ENCODE peak calls at places on chromosomes 6 and 20, in five cellular contexts. L, F, E, S and U are unnamed samples.

GRCh38 chr6:29611426-29611825 is 21.6 kb downstream of the GABBR1 start:
- DNase-seq in L (no peak), F (no peak), E (no peak), S (no peak), U (no peak)

GRCh38 chr6:18515767-18516166 is 128.6 kb downstream of the RNF144B start:
- DNase-seq in L (no peak), F (no peak), E (no peak), S (no peak), U (no peak)

GRCh38 chr20:63114693-63115069 is 101.2 kb downstream of the YTHDF1 start:
- DNase-seq in L (no peak), F (peak), E (peak), S (no peak), U (no peak)

GRCh38 chr20:22303523-22303922 is 280.8 kb downstream of the FOXA2 start:
- DNase-seq in L (no peak), F (no peak), E (no peak), S (no peak), U (no peak)

GRCh38 chr20:42721923-42722322 is 467.8 kb downstream of the PTPRT start:
- DNase-seq in L (no peak), F (no peak), E (no peak), S (no peak), U (no peak)

GRCh38 chr20:44425923-44426322 is 49.8 kb upstream of the TTPAL start:
- DNase-seq in L (no peak), F (no peak), E (no peak), S (no peak), U (no peak)

GRCh38 chr6:53795702-53796450 is 1.1 kb downstream of the LRRC1 start:
- DNase-seq in L (no peak), F (peak), E (peak), S (peak), U (no peak)

GRCh38 chr6:5125152-5126006 is 40.2 kb downstream of the PPP1R3G start:
- DNase-seq in L (peak), F (no peak), E (no peak), S (no peak), U (no peak)

GRCh38 chr6:53862517-53863457 is 68.0 kb downstream of the LRRC1 start:
- DNase-seq in L (peak), F (no peak), E (no peak), S (peak), U (no peak)

GRCh38 chr20:51687071-51687470 is 81.1 kb downstream of the ATP9A start:
- DNase-seq in L (peak), F (no peak), E (no peak), S (no peak), U (no peak)

GRCh38 chr20:18496740-18497592 is at the start of gene RBBP9:
- DNase-seq in L (peak), F (peak), E (peak), S (peak), U (peak)

GRCh38 chr6:147675281-147675680 is 166.8 kb downstream of the SAMD5 start:
- DNase-seq in L (peak), F (no peak), E (no peak), S (no peak), U (no peak)

GRCh38 chr6:104186836-104187235 is 672.9 kb downstream of the HACE1 start:
- DNase-seq in L (no peak), F (no peak), E (no peak), S (no peak), U (no peak)

GRCh38 chr20:63151554-63152321 is 64.2 kb downstream of the YTHDF1 start:
- DNase-seq in L (no peak), F (peak), E (peak), S (no peak), U (no peak)

GRCh38 chr6:106739387-106739786 is 110.0 kb downstream of the QRSL1 start:
- DNase-seq in L (peak), F (peak), E (no peak), S (no peak), U (no peak)

GRCh38 chr6:32950449-32950848 is 2.4 kb downstream of the HLA-DMA start:
- DNase-seq in L (no peak), F (no peak), E (no peak), S (no peak), U (no peak)

GRCh38 chr20:60589624-60590023 is 631.4 kb downstream of the CDH26 start:
- DNase-seq in L (no peak), F (no peak), E (no peak), S (no peak), U (no peak)

GRCh38 chr20:46142124-46142523 is 24.0 kb downstream of the CD40 start:
- DNase-seq in L (no peak), F (no peak), E (no peak), S (no peak), U (no peak)

GRCh38 chr6:7136859-7137334 is 29.1 kb downstream of the RREB1 start:
- DNase-seq in L (no peak), F (no peak), E (no peak), S (no peak), U (peak)

GRCh38 chr6:163415176-163415619 is 680 bp downstream of the QKI start:
- DNase-seq in L (no peak), F (peak), E (no peak), S (no peak), U (peak)

GRCh38 chr20:15036938-15037337 is 699.5 kb upstream of the FLRT3 start:
- DNase-seq in L (no peak), F (no peak), E (no peak), S (no peak), U (no peak)

GRCh38 chr6:97703661-97704060 is 420.6 kb upstream of the MMS22L start:
- DNase-seq in L (peak), F (no peak), E (no peak), S (no peak), U (no peak)

GRCh38 chr6:98832282-98833100 is 1.9 kb upstream of the POU3F2 start:
- DNase-seq in L (peak), F (no peak), E (peak), S (no peak), U (peak)

GRCh38 chr20:17589161-17589834 is 19.4 kb downstream of the DSTN start:
- DNase-seq in L (no peak), F (no peak), E (no peak), S (no peak), U (no peak)

GRCh38 chr6:110180228-110181008 is at the start of gene CDC40:
- DNase-seq in L (no peak), F (peak), E (peak), S (no peak), U (peak)

GRCh38 chr6:14924126-14925024 is 321.5 kb upstream of the JARID2 start:
- DNase-seq in L (no peak), F (no peak), E (peak), S (no peak), U (no peak)

GRCh38 chr6:84360039-84360438 is 132.6 kb upstream of the CEP162 start:
- DNase-seq in L (no peak), F (no peak), E (no peak), S (no peak), U (no peak)

GRCh38 chr6:147287869-147288271 is 83.7 kb downstream of the STXBP5 start:
- DNase-seq in L (peak), F (no peak), E (no peak), S (peak), U (no peak)

GRCh38 chr20:32522775-32523612 is 62.1 kb downstream of the NOL4L start:
- DNase-seq in L (no peak), F (no peak), E (peak), S (no peak), U (no peak)

GRCh38 chr6:87731818-87732661 is 30.0 kb upstream of the AKIRIN2 start:
- DNase-seq in L (peak), F (peak), E (no peak), S (peak), U (peak)

GRCh38 chr6:46606318-46606717 is 46.3 kb downstream of the CYP39A1 start:
- DNase-seq in L (no peak), F (no peak), E (no peak), S (no peak), U (no peak)

GRCh38 chr20:41058007-41058673 is 29.5 kb downstream of the TOP1 start:
- DNase-seq in L (peak), F (no peak), E (no peak), S (peak), U (no peak)

GRCh38 chr6:2714359-2714895 is 36.3 kb downstream of the MYLK4 start:
- DNase-seq in L (peak), F (no peak), E (no peak), S (peak), U (no peak)

DNA sequence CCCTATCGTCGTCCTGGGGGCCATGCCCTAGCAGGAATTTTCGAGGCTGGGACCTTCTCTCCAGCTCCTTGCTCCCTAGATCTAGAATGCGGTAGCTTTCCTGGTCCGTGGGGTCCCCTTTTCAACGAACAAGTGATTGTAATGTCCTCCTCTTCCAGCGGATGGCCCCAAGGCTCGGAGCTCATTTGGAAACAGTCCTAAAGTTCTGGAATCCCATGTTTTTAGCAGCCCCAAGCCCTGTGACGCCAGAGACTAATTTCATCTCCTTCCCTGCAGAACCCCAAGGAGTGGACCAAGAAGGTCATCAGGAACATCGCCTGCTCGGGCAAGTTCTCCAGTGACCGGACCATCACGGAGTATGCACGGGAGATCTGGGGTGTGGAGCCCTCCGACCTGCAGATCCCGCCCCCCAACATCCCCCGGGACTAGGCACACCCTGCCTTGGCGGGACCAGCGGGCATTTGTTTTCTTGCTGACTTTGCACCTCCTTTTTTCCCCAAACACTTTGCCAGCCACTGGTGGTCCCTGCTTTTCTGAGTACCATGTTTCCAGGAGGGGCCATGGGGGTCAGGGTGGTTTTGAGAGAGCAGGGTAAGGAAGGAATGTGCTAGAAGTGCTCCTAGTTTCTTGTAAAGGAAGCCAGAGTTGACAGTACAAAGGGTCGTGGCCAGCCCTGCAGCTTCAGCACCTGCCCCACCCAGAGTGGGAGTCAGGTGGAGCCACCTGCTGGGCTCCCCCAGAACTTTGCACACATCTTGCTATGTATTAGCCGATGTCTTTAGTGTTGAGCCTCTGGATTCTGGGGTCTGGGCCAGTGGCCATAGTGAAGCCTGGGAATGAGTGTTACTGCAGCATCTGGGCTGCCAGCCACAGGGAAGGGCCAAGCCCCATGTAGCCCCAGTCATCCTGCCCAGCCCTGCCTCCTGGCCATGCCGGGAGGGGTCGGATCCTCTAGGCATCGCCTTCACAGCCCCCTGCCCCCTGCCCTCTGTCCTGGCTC is 48.5 kb downstream of the PYGB start:
- DNase-seq in L (no peak), F (no peak), E (peak), S (no peak), U (peak)
- TF ChIP-seq CTCF in L (peak), F (no peak), E (peak), S (peak), U (peak)

DNA sequence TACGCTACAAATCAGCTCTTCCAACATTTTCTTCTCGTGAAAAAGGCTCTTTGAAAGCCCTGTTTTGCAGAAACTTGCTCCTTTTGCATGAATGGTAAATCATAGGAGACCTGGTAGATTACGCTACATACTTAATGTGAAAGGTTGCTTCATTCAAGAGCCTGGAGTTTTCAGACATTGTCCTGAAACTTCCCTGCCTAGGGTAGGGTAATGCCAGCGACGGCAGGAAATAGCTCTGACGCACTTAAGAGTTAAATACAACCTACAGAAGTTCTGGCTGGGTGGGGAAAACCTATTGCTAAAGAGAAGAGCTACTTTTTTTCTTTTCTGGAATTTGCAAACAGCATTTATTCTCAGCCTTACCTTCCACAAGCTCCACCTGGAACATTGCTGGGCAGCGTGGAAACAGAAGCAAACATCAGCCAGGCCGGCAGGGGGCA is 144.5 kb downstream of the LPA start:
- DNase-seq in L (no peak), F (no peak), E (no peak), S (peak), U (peak)
- TF ChIP-seq CTCF in L (peak), F (peak), E (peak), S (no peak), U (peak)

DNA sequence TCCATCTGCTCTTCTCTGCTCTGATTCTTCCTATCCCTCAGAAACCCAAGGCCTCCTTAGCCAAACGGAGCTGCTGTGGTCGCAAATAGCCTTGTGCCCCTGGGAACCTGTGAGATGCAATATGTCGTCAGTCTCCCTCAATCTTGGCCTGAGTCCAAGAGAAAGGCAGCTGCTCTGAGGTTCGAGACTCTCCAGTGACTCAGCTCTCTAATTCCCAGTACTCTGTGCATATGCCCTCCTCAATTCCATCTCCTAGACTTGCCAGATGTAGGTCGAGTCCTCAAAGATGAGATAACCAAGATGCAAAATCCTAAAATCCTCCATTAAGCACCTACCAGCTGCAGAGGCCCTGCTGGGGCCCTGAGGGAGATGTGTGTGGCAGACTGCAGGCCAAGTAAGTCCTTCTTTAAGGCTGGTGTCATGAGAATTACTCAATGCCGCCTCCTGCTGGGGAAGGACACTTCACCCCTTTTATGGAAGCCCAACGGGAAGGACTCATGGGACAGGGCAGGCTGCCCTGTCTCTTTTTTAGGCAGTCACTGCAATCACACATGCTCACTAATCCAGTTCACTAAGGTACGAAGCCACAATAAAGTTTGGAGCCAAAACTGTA is 28.5 kb downstream of the C6orf15 start:
- DNase-seq in L (peak), F (no peak), E (peak), S (peak), U (peak)
- TF ChIP-seq CTCF in L (peak), F (no peak), E (peak), S (peak), U (peak)

DNA sequence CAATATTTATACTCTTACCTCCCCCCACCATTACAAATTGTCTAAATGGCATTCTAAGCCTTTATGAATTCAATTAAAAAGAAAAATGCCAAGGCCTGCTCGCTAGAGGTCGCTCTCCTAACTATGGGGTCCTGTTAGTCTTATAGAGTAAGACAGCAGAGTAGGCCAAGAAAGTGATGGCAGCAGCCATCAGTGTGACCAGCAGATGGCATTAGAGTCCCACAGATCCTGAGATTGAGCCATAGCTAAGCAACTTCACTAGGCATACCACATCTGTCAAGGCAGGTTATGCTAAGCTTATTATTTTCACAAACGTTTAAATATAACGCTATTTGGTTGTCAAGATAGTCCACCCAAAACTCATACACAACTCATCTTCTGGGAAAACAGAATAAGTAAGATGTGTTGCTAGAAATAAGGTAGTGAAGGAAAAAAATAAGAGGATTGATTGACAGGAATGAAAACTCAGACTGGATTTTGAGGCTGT is 57.6 kb upstream of the SCAF8 start:
- DNase-seq in L (peak), F (peak), E (peak), S (peak), U (peak)
- TF ChIP-seq CTCF in L (peak), F (peak), E (peak), S (peak), U (peak)

DNA sequence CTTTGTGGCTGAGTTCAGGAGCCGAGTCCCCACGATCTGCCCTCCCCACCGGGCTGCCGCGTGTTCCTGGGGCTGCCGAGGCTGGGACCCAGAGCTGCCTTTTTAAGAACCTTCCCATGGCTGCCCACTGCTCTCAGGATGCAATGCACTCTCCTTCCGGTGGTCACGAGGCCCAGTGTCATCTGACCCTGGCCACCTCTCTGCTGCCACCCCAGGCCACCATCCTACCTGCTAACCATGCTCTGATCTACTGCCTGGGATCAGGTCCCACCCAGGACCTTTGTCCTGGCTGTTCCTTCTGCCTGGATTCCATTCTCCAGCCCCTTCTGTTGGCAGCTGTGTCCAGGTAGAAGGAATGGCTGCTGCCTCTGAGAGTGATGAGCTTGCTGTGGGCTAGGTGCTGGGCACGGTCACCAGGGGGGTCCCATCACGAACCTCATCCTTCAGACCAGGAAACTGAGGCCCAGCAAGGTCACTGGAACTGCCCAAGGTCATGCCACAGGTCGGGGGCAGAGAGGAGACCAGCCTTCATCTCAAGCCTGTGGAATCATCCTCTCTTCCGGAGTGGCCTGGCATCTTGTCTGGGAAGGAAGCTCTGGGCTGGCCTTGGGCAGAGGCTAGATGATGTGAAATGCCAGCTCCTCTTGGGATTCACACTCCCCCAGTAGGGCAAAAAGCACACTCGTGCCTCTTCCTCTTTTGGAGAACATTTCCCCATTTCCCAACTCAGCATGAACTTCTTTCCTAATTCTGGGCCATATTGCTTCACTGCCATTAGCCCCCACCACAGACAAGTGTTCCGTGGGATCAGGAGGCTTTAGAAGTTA is 20.5 kb downstream of the PCK1 start:
- DNase-seq in L (no peak), F (no peak), E (no peak), S (no peak), U (no peak)
- TF ChIP-seq CTCF in L (no peak), F (no peak), E (no peak), S (no peak), U (no peak)

GRCh38 chr6:108163267-108163643 is 2.6 kb upstream of the NR2E1 start:
- DNase-seq in L (no peak), F (no peak), E (no peak), S (no peak), U (no peak)
- TF ChIP-seq CTCF in L (peak), F (no peak), E (no peak), S (no peak), U (peak)

GRCh38 chr6:158131926-158132325 is 36.1 kb downstream of the SERAC1 start:
- DNase-seq in L (no peak), F (no peak), E (no peak), S (peak), U (peak)
- TF ChIP-seq CTCF in L (peak), F (no peak), E (peak), S (peak), U (peak)

DNA sequence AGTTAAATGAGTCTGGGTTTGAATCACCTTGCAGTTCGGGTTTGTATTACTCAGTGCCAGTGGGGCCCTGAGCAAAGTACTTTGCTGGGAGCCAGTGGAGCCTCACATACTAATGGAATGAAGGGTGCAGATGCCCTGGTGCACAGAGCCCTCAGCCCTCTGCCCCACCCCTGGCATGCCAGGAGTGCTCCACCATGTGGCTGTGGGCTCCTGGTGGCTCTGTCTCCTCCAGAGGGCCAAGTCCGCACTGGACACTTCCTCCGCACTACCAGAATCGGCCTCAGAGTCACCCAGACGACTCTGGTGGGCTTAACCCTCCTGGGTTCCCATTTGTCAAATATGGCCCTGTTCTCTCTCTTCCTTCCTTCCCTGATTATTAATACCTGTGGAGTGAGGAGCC is 94.0 kb downstream of the STK35 start:
- DNase-seq in L (no peak), F (no peak), E (no peak), S (no peak), U (no peak)
- TF ChIP-seq CTCF in L (no peak), F (no peak), E (no peak), S (no peak), U (no peak)

DNA sequence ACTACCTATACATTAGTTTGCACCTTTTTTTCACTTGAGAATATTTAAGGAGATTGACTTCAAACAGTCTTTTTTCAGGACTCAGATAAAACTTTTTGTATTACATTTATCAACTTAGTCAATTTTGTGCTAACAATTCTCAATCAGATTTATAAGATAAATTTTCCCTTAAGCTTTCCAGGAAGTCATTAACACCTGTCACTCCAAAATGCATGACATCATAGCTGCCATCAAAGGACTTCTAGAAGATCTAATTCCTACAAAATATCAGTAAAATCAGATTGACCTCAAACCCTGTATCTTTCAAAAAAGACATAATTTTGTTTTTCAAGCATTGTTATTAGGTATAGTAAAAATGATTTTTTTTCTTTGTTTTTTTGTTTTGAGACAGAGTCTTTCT is 9.9 kb downstream of the RFPL4B start:
- DNase-seq in L (no peak), F (no peak), E (no peak), S (no peak), U (no peak)
- TF ChIP-seq CTCF in L (no peak), F (no peak), E (no peak), S (no peak), U (no peak)